ENCODE peak calls at places on chromosomes 4 and X, in nine cellular contexts. C is suprapubic skin; I is lung; Z is tibial artery; B is RWPE2; A is pancreas; O is transverse colon; S is CD4-positive, CD25-positive, alpha-beta regulatory T cell; L is adrenal gland. Y is an unnamed sample. For H3K9me3 and H3K4me1, the result is how much of the 10 kb centered on the place peaks cover.

GRCh38 chrX:12758291-12758690 is 32.9 kb upstream of the PRPS2 start:
- DNase-seq in L (no peak), A (no peak), C (no peak), S (no peak), I (no peak), B (no peak), O (no peak), Z (no peak), Y (no peak)

GRCh38 chr4:130336585-130337217 is 1240.7 kb downstream of the C4orf33 start:
- DNase-seq in L (no peak), S (no peak), I (no peak), Z (no peak), C (no peak), A (no peak), O (no peak), B (no peak), Y (no peak)

GRCh38 chr4:35639929-35640328 is 604.4 kb downstream of the ARAP2 start:
- DNase-seq in B (no peak), O (no peak), L (no peak), C (no peak), S (no peak), Z (no peak), A (no peak), I (no peak), Y (no peak)

GRCh38 chrX:43679778-43680177 is 23.7 kb downstream of the MAOA start:
- DNase-seq in B (no peak), S (no peak), A (no peak), Z (no peak), I (no peak), O (no peak), C (no peak), L (no peak), Y (no peak)

GRCh38 chr4:76198411-76199237 is 15.0 kb downstream of the SCARB2 start:
- DNase-seq in Z (peak), A (no peak), C (no peak), L (peak), O (peak), I (peak), S (no peak), B (no peak), Y (peak)

GRCh38 chr4:52635130-52635529 is 24.0 kb downstream of the USP46 start:
- DNase-seq in Z (no peak), A (no peak), I (no peak), B (no peak), O (no peak), S (no peak), C (no peak), L (no peak), Y (no peak)

GRCh38 chr4:32161382-32161781 is 1441.2 kb downstream of the PCDH7 start:
- DNase-seq in A (no peak), O (no peak), I (no peak), L (no peak), Z (no peak), C (no peak), S (no peak), B (no peak), Y (no peak)

GRCh38 chr4:122539861-122540465 is 80.9 kb downstream of the IL21 start:
- DNase-seq in A (no peak), S (no peak), B (no peak), C (no peak), I (no peak), L (no peak), Z (no peak), O (no peak), Y (peak)

GRCh38 chr4:107743532-107743931 is 23.5 kb upstream of the PAPSS1 start:
- DNase-seq in B (no peak), I (no peak), O (no peak), S (no peak), Z (no peak), A (no peak), C (no peak), L (no peak), Y (no peak)

GRCh38 chr4:139523076-139523475 is 32.9 kb downstream of the SETD7 start:
- DNase-seq in S (no peak), O (peak), I (no peak), A (no peak), C (no peak), B (no peak), Z (no peak), L (no peak), Y (peak)

GRCh38 chr4:143357161-143357845 is 20.6 kb downstream of the GAB1 start:
- DNase-seq in A (no peak), S (no peak), L (no peak), I (no peak), B (no peak), Z (no peak), C (no peak), O (peak), Y (no peak)

GRCh38 chr4:173334891-173335754 is 965 bp upstream of the HMGB2 start:
- DNase-seq in Z (peak), I (peak), O (peak), L (peak), A (peak), S (peak), C (no peak), B (peak), Y (peak)

DNA sequence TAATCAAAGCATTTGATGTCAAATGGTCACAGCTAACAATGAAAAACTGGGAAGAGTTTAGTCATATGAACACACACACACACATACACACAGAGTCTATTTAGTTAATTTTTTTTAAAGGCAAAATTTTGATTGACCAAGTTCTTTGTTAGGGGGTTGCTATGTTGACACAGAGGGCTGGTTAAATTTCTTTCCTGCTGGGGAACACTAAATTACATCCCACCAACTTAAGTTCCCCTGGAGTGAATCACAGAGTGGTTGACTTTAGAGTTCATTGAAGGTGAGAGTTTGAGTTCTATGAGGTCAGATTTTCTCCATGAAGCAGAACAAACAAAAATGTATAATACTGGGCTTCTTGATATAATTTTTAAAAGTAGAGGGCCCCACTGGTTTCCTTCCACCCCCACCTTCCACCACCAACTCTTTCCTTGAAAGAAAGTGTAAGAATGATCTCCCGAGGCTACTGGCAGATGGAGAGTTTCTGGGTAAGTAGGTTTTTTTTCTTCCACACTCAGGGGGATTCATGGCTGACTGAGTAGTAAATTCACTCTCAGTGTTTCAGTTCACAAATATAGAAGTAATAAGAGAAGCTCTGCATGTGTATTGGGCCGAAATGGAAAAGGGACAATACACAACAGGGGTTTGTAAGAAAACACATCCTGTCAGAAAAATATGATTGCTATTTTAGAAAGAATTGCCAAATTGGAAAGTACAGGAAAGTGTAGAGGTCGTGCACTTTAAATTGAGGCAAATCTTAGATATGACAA is 917.0 kb upstream of the LCORL start:
- DNase-seq in O (no peak), Z (no peak), A (no peak), B (no peak), I (no peak), L (no peak), S (no peak), C (no peak), Y (no peak)
- H3K9me3 ChIP-seq in O (under half), Z (under half), A (under half), B (under half), I (under half), L (under half), S (under half), C (under half), Y (under half)

GRCh38 chrX:110966839-110967238 is 129.2 kb upstream of the PAK3 start:
- DNase-seq in O (no peak), B (no peak), S (no peak), C (no peak), I (no peak), A (no peak), L (no peak), Z (no peak), Y (no peak)
- H3K4me1 ChIP-seq in O (under half), B (under half), S (under half), C (under half), I (under half), A (under half), L (under half), Z (under half), Y (under half)

GRCh38 chrX:71492086-71493065 is 40.5 kb upstream of the OGT start:
- DNase-seq in A (peak), Z (peak), L (peak), O (peak), S (peak), B (peak), C (peak), I (peak), Y (peak)
- H3K4me3 ChIP-seq in A (peak), Z (peak), L (no peak), O (peak), S (peak), B (peak), C (peak), I (peak), Y (peak)

GRCh38 chr4:34043131-34043530 is 2201.2 kb downstream of the ARAP2 start:
- DNase-seq in B (no peak), I (no peak), C (no peak), S (no peak), A (no peak), O (no peak), L (no peak), Z (no peak), Y (no peak)
- H3K9me3 ChIP-seq in B (under half), I (under half), C (under half), S (under half), A (under half), O (under half), L (under half), Z (under half), Y (under half)

DNA sequence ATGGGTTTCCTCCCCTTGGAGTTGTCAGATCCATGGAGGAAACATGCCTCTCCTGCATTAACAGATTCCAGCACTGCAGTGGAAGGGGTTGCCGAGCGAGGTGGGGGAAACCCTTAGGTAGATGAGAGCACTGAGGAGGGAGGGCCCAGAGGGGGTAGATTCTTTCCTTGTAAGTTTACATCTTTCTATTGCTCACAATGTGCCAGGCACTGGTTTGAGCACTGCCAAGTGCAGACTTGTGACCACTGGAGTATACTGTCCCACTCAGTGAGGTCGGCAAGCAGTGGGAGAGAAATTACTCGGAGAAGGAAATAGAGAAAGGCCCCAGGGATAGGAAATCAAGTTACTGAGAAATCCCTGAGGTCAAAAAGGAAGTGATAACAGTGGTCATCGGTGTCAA is 27.8 kb upstream of the TMEM154 start:
- DNase-seq in O (no peak), S (no peak), I (no peak), Z (no peak), L (no peak), B (no peak), A (no peak), C (no peak), Y (no peak)
- H3K4me1 ChIP-seq in O (under half), S (under half), I (under half), Z (under half), L (under half), B (under half), A (under half), C (under half), Y (under half)

DNA sequence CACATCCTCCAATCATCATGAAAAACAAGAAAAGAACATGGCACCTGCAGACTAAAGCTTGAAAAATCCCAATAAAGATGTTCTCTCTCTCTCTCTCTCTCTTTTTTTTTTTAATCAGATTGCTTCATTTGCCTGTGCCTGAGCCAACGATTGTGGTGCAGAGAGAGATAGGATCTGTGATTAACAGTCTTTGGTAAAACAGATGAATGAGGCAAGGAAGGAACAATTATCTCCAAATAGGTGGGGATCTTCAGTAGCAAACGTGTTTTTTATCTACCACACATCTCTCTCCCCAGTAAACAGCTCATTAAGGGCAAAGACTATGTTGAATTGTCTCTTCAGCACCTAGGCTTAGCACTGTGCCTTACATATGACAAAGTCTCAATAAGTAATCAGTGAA is 96.2 kb downstream of the SMIM20 start:
- DNase-seq in I (no peak), A (no peak), C (no peak), S (no peak), L (no peak), O (no peak), Z (no peak), B (no peak), Y (no peak)
- H3K4me3 ChIP-seq in I (no peak), A (no peak), C (no peak), S (no peak), L (no peak), O (no peak), Z (no peak), B (no peak), Y (no peak)